ENCODE peak calls at places on chromosomes 5 and 9, in four cellular contexts. S is K562, Y is GM12878, B is IMR-90. O is an unnamed sample.

GRCh38 chr5:123705741-123706140 is 193.8 kb downstream of the CSNK1G3 start:
- DNase-seq in S (no peak), Y (no peak), B (peak), O (no peak)

GRCh38 chr5:116546033-116546742 is 28.4 kb downstream of the SEMA6A start:
- DNase-seq in S (no peak), Y (no peak), B (no peak), O (no peak)

GRCh38 chr5:148966348-148966747 is 96.5 kb downstream of the SH3TC2 start:
- DNase-seq in S (no peak), Y (no peak), B (no peak), O (no peak)

GRCh38 chr5:150671509-150672236 is 10.6 kb downstream of the MYOZ3 start:
- DNase-seq in S (no peak), Y (no peak), B (no peak), O (no peak)

GRCh38 chr5:13664377-13664776 is 280.1 kb downstream of the DNAH5 start:
- DNase-seq in S (no peak), Y (no peak), B (peak), O (peak)

GRCh38 chr9:73154760-73155159 is 3.1 kb downstream of the ANXA1 start:
- DNase-seq in S (no peak), Y (no peak), B (peak), O (peak)

GRCh38 chr5:172616730-172617129 is 24.3 kb upstream of the NEURL1B start:
- DNase-seq in S (no peak), Y (no peak), B (peak), O (no peak)

GRCh38 chr9:96500696-96501660 is 51.0 kb downstream of the HABP4 start:
- DNase-seq in S (no peak), Y (no peak), B (peak), O (no peak)

GRCh38 chr5:1808466-1808865 is 7.3 kb downstream of the NDUFS6 start:
- DNase-seq in S (no peak), Y (no peak), B (peak), O (no peak)

GRCh38 chr9:15249042-15249818 is 57.8 kb downstream of the TTC39B start:
- DNase-seq in S (no peak), Y (no peak), B (peak), O (peak)

GRCh38 chr5:33409435-33410146 is 31.2 kb upstream of the TARS1 start:
- DNase-seq in S (no peak), Y (no peak), B (peak), O (no peak)

GRCh38 chr9:2127486-2127885 is 112.3 kb downstream of the SMARCA2 start:
- DNase-seq in S (no peak), Y (no peak), B (peak), O (no peak)

GRCh38 chr9:78972303-78973002 is 599.3 kb upstream of the TLE4 start:
- DNase-seq in S (no peak), Y (no peak), B (no peak), O (no peak)

GRCh38 chr9:38016375-38017120 is 52.5 kb downstream of the SHB start:
- DNase-seq in S (no peak), Y (no peak), B (peak), O (no peak)

GRCh38 chr5:144711172-144711571 is 540.5 kb downstream of the KCTD16 start:
- DNase-seq in S (no peak), Y (no peak), B (no peak), O (no peak)

GRCh38 chr9:68690088-68690487 is 15.0 kb upstream of the PIP5K1B start:
- DNase-seq in S (no peak), Y (no peak), B (no peak), O (peak)

GRCh38 chr5:146825033-146825432 is 53.5 kb downstream of the PPP2R2B start:
- DNase-seq in S (no peak), Y (no peak), B (peak), O (peak)

GRCh38 chr5:65100846-65101678 is 332.3 kb downstream of the CWC27 start:
- DNase-seq in S (peak), Y (no peak), B (peak), O (peak)

GRCh38 chr9:15157371-15157770 is 149.6 kb downstream of the TTC39B start:
- DNase-seq in S (no peak), Y (no peak), B (no peak), O (no peak)

GRCh38 chr9:21392270-21392669 is 7.1 kb upstream of the IFNA2 start:
- DNase-seq in S (no peak), Y (no peak), B (no peak), O (no peak)

GRCh38 chr5:14144586-14145355 is 1.6 kb downstream of the TRIO start:
- DNase-seq in S (peak), Y (peak), B (peak), O (peak)

GRCh38 chr5:135569755-135570452 is 8.9 kb downstream of the CXCL14 start:
- DNase-seq in S (peak), Y (no peak), B (peak), O (peak)

GRCh38 chr5:180332051-180332517 is 21.1 kb downstream of the GFPT2 start:
- DNase-seq in S (peak), Y (no peak), B (no peak), O (no peak)

GRCh38 chr5:151351675-151352074 is 4.3 kb upstream of the SLC36A2 start:
- DNase-seq in S (no peak), Y (no peak), B (no peak), O (no peak)

GRCh38 chr5:150658121-150658520 is 2.9 kb upstream of the MYOZ3 start:
- DNase-seq in S (no peak), Y (no peak), B (no peak), O (no peak)

GRCh38 chr5:145157841-145158240 is 677.3 kb downstream of the PRELID2 start:
- DNase-seq in S (no peak), Y (no peak), B (peak), O (no peak)

GRCh38 chr5:90888511-90889324 is 330.1 kb downstream of the ADGRV1 start:
- DNase-seq in S (no peak), Y (no peak), B (peak), O (peak)

GRCh38 chr9:28970241-28970654 is 1397.0 kb upstream of the C9orf72 start:
- DNase-seq in S (no peak), Y (no peak), B (no peak), O (no peak)

GRCh38 chr9:95111716-95112115 is 205.8 kb downstream of the FANCC start:
- DNase-seq in S (no peak), Y (no peak), B (no peak), O (no peak)

GRCh38 chr5:110594866-110595265 is 131.6 kb downstream of the TMEM232 start:
- DNase-seq in S (no peak), Y (no peak), B (no peak), O (no peak)

GRCh38 chr5:167208911-167209310 is 1082.5 kb upstream of the WWC1 start:
- DNase-seq in S (no peak), Y (no peak), B (no peak), O (peak)

GRCh38 chr5:68505917-68506860 is 290.6 kb downstream of the PIK3R1 start:
- DNase-seq in S (peak), Y (no peak), B (peak), O (no peak)

GRCh38 chr5:156119692-156120091 is 207.3 kb upstream of the SGCD start:
- DNase-seq in S (no peak), Y (no peak), B (no peak), O (no peak)
- TF ChIP-seq FOS in S (no peak), Y (no peak), B (no peak), O (no peak)

GRCh38 chr5:169711826-169712225 is 74.8 kb downstream of the DOCK2 start:
- DNase-seq in S (no peak), Y (no peak), B (no peak), O (no peak)

GRCh38 chr5:169712428-169712827 is 75.4 kb downstream of the DOCK2 start:
- DNase-seq in S (no peak), Y (no peak), B (peak), O (no peak)

GRCh38 chr5:169719360-169720314 is 82.6 kb downstream of the DOCK2 start:
- DNase-seq in S (no peak), Y (peak), B (no peak), O (no peak)

GRCh38 chr5:169717298-169717697 is 80.2 kb downstream of the DOCK2 start:
- DNase-seq in S (no peak), Y (no peak), B (peak), O (peak)

DNA sequence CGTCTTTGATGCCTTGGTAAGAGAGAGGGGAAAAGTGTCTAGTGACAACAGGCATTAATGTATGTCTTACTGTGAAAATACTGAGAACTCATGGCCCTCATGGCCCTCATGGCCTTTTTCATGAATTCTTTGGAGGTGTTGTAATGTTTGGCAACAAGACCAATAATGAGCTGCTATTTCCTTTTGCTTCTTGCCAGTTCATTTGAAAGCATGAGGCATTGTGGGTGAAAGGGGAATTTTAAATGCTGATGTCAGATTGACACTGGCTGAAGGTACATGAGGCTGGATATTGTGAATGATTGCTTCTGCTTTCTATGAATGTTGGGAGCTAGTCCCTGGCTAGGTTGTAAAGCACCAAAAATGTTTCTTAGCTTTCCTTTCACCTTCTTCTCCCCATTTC is 79.2 kb downstream of the DOCK2 start:
- DNase-seq in S (no peak), Y (no peak), B (peak), O (peak)
- TF ChIP-seq FOS in S (no peak), Y (no peak), B (no peak), O (no peak)

GRCh38 chr9:119736478-119737454 is 367.5 kb upstream of the BRINP1 start:
- DNase-seq in S (no peak), Y (peak), B (no peak), O (no peak)
- TF ChIP-seq FOS in S (no peak), Y (no peak), B (no peak), O (no peak)

GRCh38 chr5:113273949-113274348 is 160.8 kb downstream of the TSSK1B start:
- DNase-seq in S (no peak), Y (no peak), B (no peak), O (no peak)

GRCh38 chr5:113271753-113272454 is 162.9 kb downstream of the TSSK1B start:
- DNase-seq in S (no peak), Y (no peak), B (no peak), O (peak)

GRCh38 chr5:113276001-113276400 is 158.8 kb downstream of the TSSK1B start:
- DNase-seq in S (no peak), Y (no peak), B (no peak), O (no peak)

GRCh38 chr5:113276493-113276892 is 158.3 kb downstream of the TSSK1B start:
- DNase-seq in S (no peak), Y (no peak), B (no peak), O (no peak)

DNA sequence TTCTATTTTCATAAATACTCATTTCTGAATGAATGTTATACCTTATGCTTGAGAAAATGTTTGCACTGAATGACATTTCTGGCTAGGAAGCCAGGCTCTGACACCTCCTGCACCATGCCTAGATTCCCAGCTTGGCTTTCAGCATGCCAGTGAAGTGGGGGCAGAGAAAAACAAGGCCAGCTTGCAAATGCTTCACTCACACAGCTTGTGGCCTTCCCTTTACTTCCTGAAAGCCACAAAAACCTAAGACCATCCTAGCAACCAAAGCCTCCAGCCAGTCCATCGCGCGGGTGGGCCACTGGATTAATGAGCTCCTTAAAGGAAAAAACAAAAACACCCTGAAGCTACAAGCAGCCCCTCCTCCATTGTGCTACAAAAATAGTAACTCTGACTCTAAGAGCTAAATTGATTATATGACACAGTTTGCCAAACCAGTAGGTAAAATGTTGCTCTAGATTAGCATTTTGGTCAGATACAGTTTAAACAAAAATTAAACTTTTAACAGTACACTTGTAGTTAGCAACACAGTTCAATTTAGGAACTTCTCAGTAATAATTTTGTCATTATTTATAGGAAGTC is 159.9 kb downstream of the TSSK1B start:
- DNase-seq in S (no peak), Y (no peak), B (no peak), O (peak)
- TF ChIP-seq FOS in S (no peak), Y (no peak), B (no peak), O (no peak)

DNA sequence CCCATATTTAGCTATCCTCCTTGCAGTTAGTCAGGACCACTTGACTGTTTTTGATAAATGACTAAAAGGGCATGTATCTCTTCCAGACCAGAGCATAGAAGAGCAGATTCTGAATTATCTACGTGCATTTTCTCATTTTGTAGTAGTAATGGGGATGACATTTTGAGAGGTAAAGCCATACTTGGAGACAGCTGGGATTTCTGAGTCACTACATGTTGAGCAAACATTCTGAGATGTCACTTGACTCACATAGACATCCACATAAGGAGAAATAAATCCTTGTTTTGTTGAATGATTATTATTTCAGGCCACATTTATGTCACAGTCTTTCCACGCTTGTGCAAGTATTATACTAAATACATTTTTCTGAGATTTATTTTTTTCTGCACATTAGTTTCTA is 297.6 kb downstream of the CDH10 start:
- DNase-seq in S (no peak), Y (no peak), B (no peak), O (no peak)
- TF ChIP-seq FOS in S (no peak), Y (no peak), B (no peak), O (no peak)

DNA sequence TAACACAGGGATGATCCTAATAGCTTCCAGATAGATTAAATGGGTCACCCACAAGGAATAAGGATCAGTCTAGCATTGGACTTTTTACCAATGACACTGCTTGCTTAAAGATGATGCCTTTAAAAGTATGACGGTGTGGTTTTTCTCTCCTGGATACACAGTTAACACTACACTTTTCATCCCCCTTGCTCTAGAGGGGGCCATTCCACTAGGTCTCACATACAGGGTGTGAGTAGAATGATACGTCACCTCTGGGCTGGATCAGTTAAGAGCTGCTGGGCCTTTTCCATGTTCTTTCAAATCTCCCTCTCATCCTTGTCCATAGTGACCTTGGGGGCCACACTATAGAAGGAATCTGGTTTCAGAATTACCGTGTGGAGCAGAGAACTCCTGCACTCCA is 140.6 kb downstream of the FSTL4 start:
- DNase-seq in S (peak), Y (no peak), B (no peak), O (no peak)
- TF ChIP-seq FOS in S (no peak), Y (no peak), B (no peak), O (no peak)

DNA sequence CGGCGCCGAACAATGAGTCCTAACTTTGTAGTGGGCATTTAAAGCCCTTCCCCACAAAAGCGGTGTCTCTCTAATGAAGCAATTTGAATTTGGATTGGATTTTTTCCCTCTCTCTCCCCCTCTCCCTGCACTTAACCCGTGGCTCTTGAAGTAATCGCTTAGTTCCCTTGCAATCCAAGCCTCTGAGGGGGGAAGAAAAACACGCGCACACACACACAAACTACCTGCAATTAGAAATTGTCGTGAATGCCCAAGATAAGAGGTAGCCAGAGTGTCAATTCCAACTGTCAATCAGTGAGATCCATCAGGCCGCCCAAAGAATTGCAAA is 1.2 kb downstream of the LHX6 start:
- DNase-seq in S (no peak), Y (no peak), B (no peak), O (no peak)
- TF ChIP-seq FOS in S (no peak), Y (no peak), B (no peak), O (no peak)

DNA sequence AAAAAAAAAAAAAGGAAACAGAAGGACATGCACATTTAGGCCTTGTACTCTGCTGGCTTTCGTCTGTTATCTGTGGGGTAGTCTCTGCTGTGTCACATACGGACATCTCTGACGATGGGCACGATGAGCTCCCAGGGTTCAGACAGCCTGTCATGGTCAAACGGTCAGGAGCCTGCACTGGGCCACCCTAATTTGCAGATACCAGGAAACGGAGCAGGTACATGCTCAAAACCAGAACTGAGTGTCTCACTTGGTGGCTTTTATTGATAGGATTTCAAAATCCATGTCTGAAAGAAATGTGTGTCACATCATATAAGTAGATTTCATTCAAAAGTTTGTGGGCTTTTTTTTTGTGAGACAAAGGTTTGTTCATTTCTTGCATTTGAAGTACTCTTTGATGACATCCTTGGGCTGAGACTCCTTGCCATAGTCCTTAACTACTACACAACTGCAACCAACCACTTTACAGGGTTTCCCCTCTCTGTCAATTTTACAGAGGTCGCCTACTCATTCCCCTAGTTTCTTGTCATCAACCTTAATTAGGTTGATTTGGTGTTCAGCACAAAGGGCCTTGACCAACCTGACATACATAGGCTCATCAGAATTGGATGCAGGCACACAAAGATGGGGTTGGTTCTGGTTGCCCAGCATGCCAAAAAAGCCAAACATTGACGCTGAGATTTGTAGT is 9.0 kb downstream of the CKMT2 start:
- DNase-seq in S (no peak), Y (peak), B (no peak), O (no peak)
- TF ChIP-seq FOS in S (no peak), Y (no peak), B (no peak), O (no peak)

GRCh38 chr5:73541981-73542380 is 23.5 kb downstream of the ANKRA2 start:
- DNase-seq in S (no peak), Y (no peak), B (peak), O (no peak)

GRCh38 chr5:73550016-73550415 is 15.4 kb downstream of the ANKRA2 start:
- DNase-seq in S (no peak), Y (no peak), B (no peak), O (no peak)

GRCh38 chr5:73540192-73540591 is 25.2 kb downstream of the ANKRA2 start:
- DNase-seq in S (no peak), Y (no peak), B (peak), O (peak)

GRCh38 chr5:73545403-73545779 is 20.0 kb downstream of the ANKRA2 start:
- DNase-seq in S (no peak), Y (no peak), B (no peak), O (no peak)

DNA sequence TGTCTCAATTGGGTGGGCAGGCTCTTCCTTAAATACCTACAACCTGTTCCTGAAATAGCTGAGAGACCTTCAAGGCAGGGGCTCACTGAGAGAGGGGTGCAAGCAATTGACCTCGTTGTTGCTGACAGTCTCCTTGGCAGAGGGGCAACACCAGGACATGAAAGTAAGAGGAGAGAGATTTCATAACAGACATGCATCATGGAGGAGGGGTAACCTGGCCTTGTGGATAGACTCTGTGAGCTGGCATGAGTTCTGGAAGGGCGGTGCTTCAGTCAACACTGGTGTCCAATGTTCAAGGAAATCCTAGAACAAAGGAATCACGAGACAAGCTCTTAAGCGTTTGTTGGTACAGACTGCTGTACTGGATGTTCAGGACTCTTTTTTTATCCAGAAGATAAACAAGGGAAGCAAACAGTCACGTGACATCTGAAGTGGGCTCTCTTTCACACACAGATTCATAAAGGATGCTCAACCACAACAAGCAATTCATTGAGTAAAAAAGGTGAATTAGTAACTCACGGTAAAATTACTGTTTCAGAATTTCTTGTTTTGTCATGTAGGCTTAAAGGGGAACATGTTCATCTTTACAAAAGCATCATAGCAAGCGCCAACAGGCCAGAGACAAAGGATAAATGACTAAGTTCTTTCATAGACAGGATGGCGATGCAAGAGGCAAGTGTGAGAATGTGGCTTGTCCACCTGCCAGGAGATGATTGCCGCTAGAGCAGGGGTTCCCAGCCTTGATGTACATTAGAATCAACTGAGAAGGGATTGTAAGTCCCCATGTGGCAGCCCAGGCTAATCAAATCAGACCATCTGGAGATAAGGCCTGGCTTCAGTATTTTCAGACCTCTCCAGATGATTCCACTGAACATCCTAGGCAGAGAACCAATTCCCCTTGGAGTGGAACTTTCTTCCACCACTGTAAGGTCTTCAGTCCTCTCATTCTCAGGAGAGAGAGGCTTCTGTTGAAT is 20.7 kb downstream of the ANKRA2 start:
- DNase-seq in S (no peak), Y (no peak), B (no peak), O (peak)
- TF ChIP-seq FOS in S (no peak), Y (no peak), B (no peak), O (no peak)

O was measured in endothelial cell of umbilical vein.